ENCODE peak calls at places on chromosomes 6 and 20, in eight cellular contexts. One of them, this sample, is unnamed.

GRCh38 chr6:70369332-70369950 is 43.9 kb upstream of the FAM135A start:
- DNase-seq in hepatocyte: peak; percentile 75
- DNase-seq in GM23338: peak; percentile 75
- DNase-seq in neural progenitor cell: peak; percentile 73
- DNase-seq in GM23248: peak; percentile 81
- DNase-seq in HCT116: peak; percentile 54
- DNase-seq in PC-3: peak; percentile 76
- DNase-seq in OCI-LY7: peak; percentile 58
- DNase-seq in this sample: peak; percentile 60

GRCh38 chr20:57323034-57323433 is 6.6 kb upstream of the SPO11 start:
- DNase-seq in GM23248: peak; percentile 81
- DNase-seq in GM23338: peak; percentile 50
- DNase-seq in HCT116: no peak
- DNase-seq in neural progenitor cell: peak; percentile 83
- DNase-seq in hepatocyte: peak; percentile 71
- DNase-seq in PC-3: peak; percentile 37
- DNase-seq in OCI-LY7: peak; percentile 61
- DNase-seq in this sample: no peak

GRCh38 chr6:33904050-33904827 is 100.4 kb upstream of the MLN start:
- DNase-seq in GM23248: no peak
- DNase-seq in hepatocyte: no peak
- DNase-seq in HCT116: no peak
- DNase-seq in GM23338: no peak
- DNase-seq in OCI-LY7: no peak
- DNase-seq in neural progenitor cell: peak; percentile 38
- DNase-seq in PC-3: no peak
- DNase-seq in this sample: no peak

GRCh38 chr6:51678905-51679620 is 408.4 kb downstream of the PKHD1 start:
- DNase-seq in GM23338: no peak
- DNase-seq in OCI-LY7: no peak
- DNase-seq in hepatocyte: no peak
- DNase-seq in HCT116: no peak
- DNase-seq in GM23248: no peak
- DNase-seq in neural progenitor cell: no peak
- DNase-seq in PC-3: peak; percentile 92
- DNase-seq in this sample: peak; percentile 16

GRCh38 chr20:9615766-9616454 is 101.5 kb downstream of the LAMP5 start:
- DNase-seq in PC-3: no peak
- DNase-seq in HCT116: no peak
- DNase-seq in GM23248: no peak
- DNase-seq in GM23338: no peak
- DNase-seq in hepatocyte: no peak
- DNase-seq in neural progenitor cell: no peak
- DNase-seq in OCI-LY7: peak; percentile 86
- DNase-seq in this sample: no peak

GRCh38 chr6:125722886-125723285 is 26.5 kb upstream of the HEY2 start:
- DNase-seq in GM23248: no peak
- DNase-seq in OCI-LY7: no peak
- DNase-seq in hepatocyte: no peak
- DNase-seq in HCT116: no peak
- DNase-seq in GM23338: no peak
- DNase-seq in PC-3: no peak
- DNase-seq in neural progenitor cell: no peak
- DNase-seq in this sample: no peak

GRCh38 chr20:53539516-53539915 is 54.1 kb downstream of the ZNF217 start:
- DNase-seq in GM23338: no peak
- DNase-seq in OCI-LY7: no peak
- DNase-seq in hepatocyte: no peak
- DNase-seq in HCT116: no peak
- DNase-seq in PC-3: no peak
- DNase-seq in neural progenitor cell: no peak
- DNase-seq in GM23248: no peak
- DNase-seq in this sample: no peak

GRCh38 chr6:41455818-41456217 is 90.4 kb upstream of the FOXP4 start:
- DNase-seq in PC-3: no peak
- DNase-seq in GM23338: no peak
- DNase-seq in GM23248: no peak
- DNase-seq in OCI-LY7: no peak
- DNase-seq in neural progenitor cell: peak; percentile 36
- DNase-seq in hepatocyte: no peak
- DNase-seq in HCT116: no peak
- DNase-seq in this sample: no peak

GRCh38 chr20:53737404-53738038 is 143.9 kb upstream of the ZNF217 start:
- DNase-seq in hepatocyte: no peak
- DNase-seq in GM23248: peak; percentile 50
- DNase-seq in OCI-LY7: no peak
- DNase-seq in neural progenitor cell: no peak
- DNase-seq in HCT116: no peak
- DNase-seq in PC-3: peak; percentile 29
- DNase-seq in GM23338: peak; percentile 22
- DNase-seq in this sample: no peak

GRCh38 chr6:105748737-105749161 is 337.4 kb upstream of the PRDM1 start:
- DNase-seq in OCI-LY7: no peak
- DNase-seq in neural progenitor cell: no peak
- DNase-seq in HCT116: no peak
- DNase-seq in PC-3: peak; percentile 51
- DNase-seq in GM23248: peak; percentile 84
- DNase-seq in hepatocyte: no peak
- DNase-seq in GM23338: peak; percentile 13
- DNase-seq in this sample: no peak
- TF ChIP-seq EZH2phosphoT487 in OCI-LY7: no peak
- TF ChIP-seq EZH2phosphoT487 in neural progenitor cell: no peak
- TF ChIP-seq EZH2phosphoT487 in HCT116: no peak
- TF ChIP-seq EZH2phosphoT487 in PC-3: no peak
- TF ChIP-seq EZH2phosphoT487 in GM23248: no peak
- TF ChIP-seq EZH2phosphoT487 in hepatocyte: no peak
- TF ChIP-seq EZH2phosphoT487 in GM23338: no peak
- TF ChIP-seq EZH2phosphoT487 in this sample: no peak

GRCh38 chr6:28141500-28142329 is at the start of gene ZKSCAN8:
- DNase-seq in OCI-LY7: peak; percentile 96
- DNase-seq in GM23338: peak; percentile 99
- DNase-seq in GM23248: peak; percentile 88
- DNase-seq in HCT116: peak; percentile 94
- DNase-seq in hepatocyte: peak; percentile 93
- DNase-seq in neural progenitor cell: peak; percentile 98
- DNase-seq in PC-3: peak; percentile 93
- DNase-seq in this sample: peak; percentile 90
- TF ChIP-seq EZH2phosphoT487 in OCI-LY7: no peak
- TF ChIP-seq EZH2phosphoT487 in GM23338: no peak
- TF ChIP-seq EZH2phosphoT487 in GM23248: no peak
- TF ChIP-seq EZH2phosphoT487 in HCT116: no peak
- TF ChIP-seq EZH2phosphoT487 in hepatocyte: no peak
- TF ChIP-seq EZH2phosphoT487 in neural progenitor cell: peak; percentile 51
- TF ChIP-seq EZH2phosphoT487 in PC-3: no peak
- TF ChIP-seq EZH2phosphoT487 in this sample: no peak

DNA sequence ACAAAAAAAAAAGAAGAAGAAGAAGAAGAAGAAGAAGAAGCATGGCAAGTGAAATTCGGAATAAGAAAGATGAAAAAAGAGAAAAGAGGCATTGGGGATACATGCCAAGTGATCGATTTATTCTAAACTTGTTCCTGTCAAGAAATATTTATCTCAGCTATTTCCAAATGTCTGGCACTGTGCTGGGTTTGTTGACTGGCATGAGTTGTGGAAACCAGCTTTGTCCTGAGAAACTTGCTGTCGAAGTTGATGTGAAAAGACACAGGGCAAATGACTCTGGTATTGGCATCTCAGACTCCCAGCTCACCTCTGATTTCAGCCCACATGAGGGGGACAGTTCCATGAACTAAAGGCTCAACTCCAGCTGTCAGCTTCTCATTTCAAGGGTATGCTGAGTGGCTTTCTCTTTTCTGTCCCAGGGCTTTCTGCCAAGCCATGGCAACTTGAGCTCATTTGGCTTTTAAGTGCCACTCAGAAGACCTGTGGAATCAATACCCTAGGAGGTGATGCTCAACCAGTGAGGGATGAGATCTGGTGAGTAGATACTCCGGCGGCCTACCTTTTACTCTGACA is 253.3 kb upstream of the JAG1 start:
- DNase-seq in GM23338: no peak
- DNase-seq in HCT116: no peak
- DNase-seq in OCI-LY7: no peak
- DNase-seq in neural progenitor cell: no peak
- DNase-seq in PC-3: no peak
- DNase-seq in GM23248: no peak
- DNase-seq in hepatocyte: no peak
- DNase-seq in this sample: no peak
- TF ChIP-seq EZH2phosphoT487 in GM23338: no peak
- TF ChIP-seq EZH2phosphoT487 in HCT116: no peak
- TF ChIP-seq EZH2phosphoT487 in OCI-LY7: no peak
- TF ChIP-seq EZH2phosphoT487 in neural progenitor cell: no peak
- TF ChIP-seq EZH2phosphoT487 in PC-3: no peak
- TF ChIP-seq EZH2phosphoT487 in GM23248: no peak
- TF ChIP-seq EZH2phosphoT487 in hepatocyte: no peak
- TF ChIP-seq EZH2phosphoT487 in this sample: no peak

GRCh38 chr6:55696041-55696440 is 117.0 kb upstream of the HMGCLL1 start:
- DNase-seq in hepatocyte: no peak
- DNase-seq in GM23338: no peak
- DNase-seq in OCI-LY7: no peak
- DNase-seq in HCT116: no peak
- DNase-seq in neural progenitor cell: no peak
- DNase-seq in GM23248: no peak
- DNase-seq in PC-3: no peak
- DNase-seq in this sample: no peak

GRCh38 chr6:55696501-55696900 is 117.5 kb upstream of the HMGCLL1 start:
- DNase-seq in OCI-LY7: no peak
- DNase-seq in neural progenitor cell: no peak
- DNase-seq in GM23338: no peak
- DNase-seq in PC-3: no peak
- DNase-seq in HCT116: no peak
- DNase-seq in GM23248: no peak
- DNase-seq in hepatocyte: no peak
- DNase-seq in this sample: no peak

DNA sequence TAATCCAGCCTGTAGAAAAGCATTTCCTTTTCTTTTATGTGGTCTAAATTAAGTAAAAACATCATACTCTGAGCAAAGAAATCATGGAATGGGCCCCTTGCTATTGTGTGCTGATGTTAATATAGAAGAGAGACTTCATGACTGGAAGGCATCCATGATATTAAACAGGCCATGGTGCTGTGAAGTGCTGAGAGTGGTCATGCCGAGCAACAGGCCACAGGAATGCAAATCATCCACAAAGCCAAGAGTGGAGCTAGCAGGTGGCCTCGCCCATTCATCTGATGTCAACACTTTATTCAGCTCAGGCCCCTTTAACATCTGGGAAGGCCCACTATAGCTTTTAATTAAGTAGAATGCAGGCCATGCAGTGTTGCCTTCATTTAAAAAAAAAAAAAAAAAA is 115.2 kb upstream of the HMGCLL1 start:
- DNase-seq in PC-3: peak; percentile 55
- DNase-seq in OCI-LY7: no peak
- DNase-seq in GM23338: peak; percentile 82
- DNase-seq in neural progenitor cell: peak; percentile 79
- DNase-seq in GM23248: peak; percentile 39
- DNase-seq in HCT116: no peak
- DNase-seq in hepatocyte: peak; percentile 51
- DNase-seq in this sample: no peak
- TF ChIP-seq EZH2phosphoT487 in PC-3: no peak
- TF ChIP-seq EZH2phosphoT487 in OCI-LY7: no peak
- TF ChIP-seq EZH2phosphoT487 in GM23338: no peak
- TF ChIP-seq EZH2phosphoT487 in neural progenitor cell: no peak
- TF ChIP-seq EZH2phosphoT487 in GM23248: no peak
- TF ChIP-seq EZH2phosphoT487 in HCT116: no peak
- TF ChIP-seq EZH2phosphoT487 in hepatocyte: no peak
- TF ChIP-seq EZH2phosphoT487 in this sample: no peak

GRCh38 chr6:83436674-83437073 is 5.8 kb upstream of the ME1 start:
- DNase-seq in hepatocyte: no peak
- DNase-seq in HCT116: no peak
- DNase-seq in GM23248: no peak
- DNase-seq in OCI-LY7: no peak
- DNase-seq in GM23338: no peak
- DNase-seq in neural progenitor cell: no peak
- DNase-seq in PC-3: no peak
- DNase-seq in this sample: no peak
- TF ChIP-seq EZH2phosphoT487 in hepatocyte: no peak
- TF ChIP-seq EZH2phosphoT487 in HCT116: no peak
- TF ChIP-seq EZH2phosphoT487 in GM23248: no peak
- TF ChIP-seq EZH2phosphoT487 in OCI-LY7: no peak
- TF ChIP-seq EZH2phosphoT487 in GM23338: no peak
- TF ChIP-seq EZH2phosphoT487 in neural progenitor cell: no peak
- TF ChIP-seq EZH2phosphoT487 in PC-3: no peak
- TF ChIP-seq EZH2phosphoT487 in this sample: no peak

DNA sequence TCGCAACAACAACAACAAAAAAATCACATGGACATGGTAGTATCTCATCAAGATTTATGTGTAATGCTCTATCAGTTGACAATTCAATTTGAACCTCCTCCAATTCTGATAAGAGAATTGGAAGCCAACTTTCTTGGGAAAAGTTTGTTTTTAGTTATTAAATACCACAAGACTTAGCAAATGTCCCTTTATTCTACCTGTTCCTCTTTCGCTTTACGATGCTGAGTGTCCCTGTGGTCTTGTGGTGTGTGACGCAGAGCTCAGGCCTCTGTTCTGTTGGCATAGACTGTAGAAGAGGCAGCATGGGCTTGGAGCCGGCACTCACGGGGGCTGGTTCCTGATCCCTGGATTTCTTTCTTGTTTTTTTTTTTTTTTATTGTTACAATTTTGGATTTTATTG is 76.7 kb downstream of the PSMB1 start:
- DNase-seq in HCT116: no peak
- DNase-seq in GM23338: no peak
- DNase-seq in GM23248: no peak
- DNase-seq in neural progenitor cell: no peak
- DNase-seq in PC-3: no peak
- DNase-seq in hepatocyte: no peak
- DNase-seq in OCI-LY7: no peak
- DNase-seq in this sample: no peak
- TF ChIP-seq EZH2phosphoT487 in HCT116: no peak
- TF ChIP-seq EZH2phosphoT487 in GM23338: no peak
- TF ChIP-seq EZH2phosphoT487 in GM23248: no peak
- TF ChIP-seq EZH2phosphoT487 in neural progenitor cell: no peak
- TF ChIP-seq EZH2phosphoT487 in PC-3: no peak
- TF ChIP-seq EZH2phosphoT487 in hepatocyte: no peak
- TF ChIP-seq EZH2phosphoT487 in OCI-LY7: no peak
- TF ChIP-seq EZH2phosphoT487 in this sample: no peak